ENCODE peak calls at places on chromosomes 6 and 20, in seven cellular contexts. S is suprapubic skin, P is tibial nerve, H is A549, T is ovary, B is HepG2, F is stomach. A is an unnamed sample.

GRCh38 chr6:135073217-135073616 is 18.6 kb upstream of the HBS1L start:
- DNase-seq in H (no peak), B (no peak), S (no peak), T (no peak), P (no peak), F (no peak), A (no peak)

GRCh38 chr6:158812611-158813010 is 6.6 kb downstream of the EZR start:
- DNase-seq in P (no peak), T (no peak), F (peak), S (no peak), B (no peak), H (no peak), A (no peak)

GRCh38 chr6:146829792-146830565 is 231.2 kb downstream of the ADGB start:
- DNase-seq in F (no peak), P (no peak), H (no peak), T (no peak), S (no peak), B (no peak), A (no peak)

GRCh38 chr6:33279257-33279695 is 2.4 kb downstream of the B3GALT4 start:
- DNase-seq in S (no peak), T (no peak), P (no peak), H (no peak), B (no peak), F (no peak), A (no peak)

GRCh38 chr6:115570326-115570725 is 490.4 kb downstream of the FRK start:
- DNase-seq in T (no peak), S (no peak), B (no peak), F (no peak), H (no peak), P (no peak), A (no peak)

GRCh38 chr6:75279418-75279817 is 5.2 kb downstream of the TMEM30A start:
- DNase-seq in B (no peak), H (no peak), T (no peak), P (no peak), F (no peak), S (no peak), A (no peak)

GRCh38 chr20:10971096-10971495 is 297.3 kb upstream of the JAG1 start:
- DNase-seq in T (no peak), P (no peak), F (no peak), S (no peak), H (no peak), B (no peak), A (no peak)

GRCh38 chr6:158011478-158011920 is 29.8 kb downstream of the SYNJ2 start:
- DNase-seq in F (no peak), P (no peak), H (no peak), T (no peak), S (no peak), B (peak), A (no peak)

GRCh38 chr20:19071902-19072498 is 140.4 kb upstream of the SLC24A3 start:
- DNase-seq in S (no peak), B (no peak), P (no peak), H (no peak), T (no peak), F (no peak), A (no peak)

GRCh38 chr6:105164418-105164817 is 15.4 kb downstream of the POPDC3 start:
- DNase-seq in B (no peak), T (no peak), S (no peak), H (no peak), P (no peak), F (no peak), A (no peak)

GRCh38 chr20:37333848-37334318 is 12.1 kb upstream of the SRC start:
- DNase-seq in F (no peak), S (no peak), H (no peak), T (no peak), P (no peak), B (peak), A (no peak)

GRCh38 chr20:1281279-1282057 is 15.4 kb downstream of the SNPH start:
- DNase-seq in B (no peak), S (peak), P (no peak), F (peak), T (no peak), H (no peak), A (no peak)

GRCh38 chr6:136524936-136525413 is 25.2 kb downstream of the MAP7 start:
- DNase-seq in H (no peak), S (no peak), P (no peak), T (no peak), B (no peak), F (no peak), A (no peak)

GRCh38 chr6:135812085-135812526 is 39.4 kb upstream of the PDE7B start:
- DNase-seq in T (no peak), B (no peak), S (no peak), F (no peak), P (peak), H (peak), A (no peak)

GRCh38 chr20:50574108-50574507 is 63.9 kb downstream of the PTPN1 start:
- DNase-seq in B (no peak), S (no peak), F (no peak), P (no peak), T (no peak), H (no peak), A (no peak)

GRCh38 chr6:6315660-6316059 is 4.8 kb downstream of the F13A1 start:
- DNase-seq in H (peak), T (no peak), S (no peak), B (peak), F (peak), P (peak), A (peak)

GRCh38 chr6:13212538-13212937 is 115.8 kb downstream of the TBC1D7 start:
- DNase-seq in T (no peak), S (no peak), F (no peak), P (no peak), H (no peak), B (no peak), A (no peak)

GRCh38 chr20:53611449-53611894 is 17.8 kb upstream of the ZNF217 start:
- DNase-seq in B (no peak), H (peak), P (no peak), F (peak), S (peak), T (peak), A (peak)

GRCh38 chr6:36586606-36587005 is 7.6 kb upstream of the SRSF3 start:
- DNase-seq in H (no peak), B (no peak), T (no peak), F (no peak), S (no peak), P (no peak), A (no peak)

GRCh38 chr6:16712931-16713484 is 48.3 kb downstream of the ATXN1 start:
- DNase-seq in T (no peak), H (no peak), B (no peak), P (peak), S (peak), F (no peak), A (peak)

GRCh38 chr6:41958022-41958856 is 16.6 kb upstream of the CCND3 start:
- DNase-seq in P (no peak), T (no peak), F (no peak), S (no peak), H (no peak), B (no peak), A (no peak)

GRCh38 chr6:19311786-19312185 is 525.4 kb upstream of the ID4 start:
- DNase-seq in B (no peak), F (no peak), S (no peak), H (no peak), T (no peak), P (no peak), A (no peak)

GRCh38 chr6:170434821-170435155 is 118.3 kb downstream of the PSMB1 start:
- DNase-seq in H (no peak), B (no peak), P (no peak), F (no peak), S (no peak), T (no peak), A (no peak)

GRCh38 chr6:156779206-156780116 is 2.3 kb downstream of the ARID1B start:
- DNase-seq in B (peak), T (peak), P (peak), H (no peak), S (peak), F (peak), A (peak)

GRCh38 chr6:30155522-30156261 is 5.3 kb downstream of the TRIM10 start:
- DNase-seq in F (no peak), T (no peak), B (no peak), S (no peak), P (no peak), H (no peak), A (no peak)

GRCh38 chr6:53353624-53354023 is 4.9 kb upstream of the ELOVL5 start:
- DNase-seq in S (no peak), T (no peak), P (no peak), H (no peak), B (no peak), F (no peak), A (no peak)

GRCh38 chr6:54095740-54096139 is 15.5 kb upstream of the MLIP start:
- DNase-seq in P (no peak), F (no peak), S (no peak), B (no peak), H (no peak), T (no peak), A (no peak)

GRCh38 chr6:71544906-71545305 is 256.3 kb downstream of the OGFRL1 start:
- DNase-seq in B (no peak), S (no peak), H (no peak), T (no peak), P (no peak), F (no peak), A (no peak)
- TF ChIP-seq EP300 in B (no peak), S (no peak), H (no peak), T (no peak), P (no peak), F (no peak), A (no peak)

GRCh38 chr6:11432713-11433450 is 104.7 kb upstream of the TMEM170B start:
- DNase-seq in T (no peak), P (no peak), S (no peak), F (no peak), B (no peak), H (peak), A (no peak)
- TF ChIP-seq EP300 in T (no peak), P (no peak), S (no peak), F (no peak), B (no peak), H (peak), A (no peak)

DNA sequence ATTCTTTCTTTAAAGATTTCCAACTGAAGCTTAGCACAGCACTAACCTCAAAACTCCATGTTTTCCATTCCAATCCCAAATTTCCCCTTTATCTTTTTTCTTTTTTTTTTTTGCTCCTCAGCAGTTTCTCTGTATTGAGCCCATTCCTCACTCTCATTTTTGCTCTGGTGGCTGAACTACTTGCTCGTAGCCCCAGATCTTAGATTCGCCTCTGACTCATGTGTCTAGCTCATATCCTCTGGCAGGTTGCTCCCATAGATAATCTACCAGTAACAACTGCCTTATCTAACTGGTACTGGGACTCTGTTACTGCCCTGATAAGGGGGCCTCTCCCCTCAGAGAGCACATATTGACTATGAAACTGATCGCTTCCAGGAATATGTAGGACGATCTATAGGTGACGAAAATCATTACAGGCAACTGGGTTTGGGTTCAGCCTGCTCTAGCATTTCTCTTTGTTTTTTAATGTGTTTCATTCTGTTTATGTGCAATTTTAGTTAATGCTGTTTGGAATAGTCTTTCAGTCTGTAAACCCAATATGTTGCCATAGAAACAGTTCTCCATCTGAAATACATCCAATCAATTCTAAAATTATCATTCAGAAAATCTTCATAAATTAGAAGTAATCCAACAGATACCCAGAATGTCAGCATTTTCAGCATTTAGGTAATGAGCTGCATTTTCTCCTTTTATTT is 34.6 kb upstream of the COL9A1 start:
- DNase-seq in S (no peak), P (no peak), F (no peak), T (no peak), B (no peak), H (no peak), A (no peak)
- TF ChIP-seq EP300 in S (no peak), P (no peak), F (no peak), T (no peak), B (no peak), H (no peak), A (no peak)

GRCh38 chr6:117677553-117678131 is 2.4 kb downstream of the NUS1 start:
- DNase-seq in T (no peak), H (no peak), B (no peak), F (no peak), S (no peak), P (no peak), A (no peak)

GRCh38 chr6:117676577-117677218 is 1.4 kb downstream of the NUS1 start:
- DNase-seq in H (no peak), F (no peak), P (no peak), S (no peak), B (no peak), T (no peak), A (no peak)

GRCh38 chr6:117674503-117674902 is 766 bp upstream of the NUS1 start:
- DNase-seq in H (no peak), F (no peak), P (no peak), B (no peak), S (no peak), T (no peak), A (no peak)

DNA sequence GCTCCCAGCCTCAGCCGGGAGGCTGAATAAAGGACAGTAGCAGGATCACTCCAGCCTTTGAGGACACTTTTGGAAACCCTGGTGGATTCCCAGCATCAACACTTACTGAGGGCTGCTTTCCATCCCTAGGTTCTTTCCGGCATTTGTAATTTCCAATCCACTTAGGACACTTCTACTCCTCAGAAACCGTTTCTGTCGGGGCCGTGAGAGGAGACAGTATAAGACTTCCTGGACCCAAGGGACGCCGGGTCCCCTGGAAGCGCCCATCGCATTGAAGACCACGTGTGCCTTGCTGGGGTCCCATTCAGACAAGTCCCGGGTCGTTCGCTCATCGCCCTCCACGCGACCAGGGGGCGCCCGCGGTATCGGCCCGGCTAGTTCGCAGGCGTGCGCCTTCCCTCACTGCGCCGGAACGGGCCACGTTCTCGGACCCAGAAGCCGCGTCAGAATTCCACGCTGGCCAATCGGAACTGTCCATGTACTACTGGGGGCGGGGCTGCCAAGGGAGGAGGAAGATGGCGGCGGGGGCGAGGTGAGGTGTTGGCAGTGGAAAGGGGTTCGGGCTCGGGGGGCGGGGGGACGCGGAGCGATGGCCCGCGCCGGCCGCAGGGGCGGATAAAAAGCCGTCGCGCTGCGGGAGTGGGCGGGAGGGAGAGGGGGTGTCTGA is at the start of gene NUS1:
- DNase-seq in H (peak), P (peak), T (peak), S (peak), F (peak), B (peak), A (peak)
- TF ChIP-seq EP300 in H (no peak), P (no peak), T (no peak), S (no peak), F (no peak), B (peak), A (no peak)

DNA sequence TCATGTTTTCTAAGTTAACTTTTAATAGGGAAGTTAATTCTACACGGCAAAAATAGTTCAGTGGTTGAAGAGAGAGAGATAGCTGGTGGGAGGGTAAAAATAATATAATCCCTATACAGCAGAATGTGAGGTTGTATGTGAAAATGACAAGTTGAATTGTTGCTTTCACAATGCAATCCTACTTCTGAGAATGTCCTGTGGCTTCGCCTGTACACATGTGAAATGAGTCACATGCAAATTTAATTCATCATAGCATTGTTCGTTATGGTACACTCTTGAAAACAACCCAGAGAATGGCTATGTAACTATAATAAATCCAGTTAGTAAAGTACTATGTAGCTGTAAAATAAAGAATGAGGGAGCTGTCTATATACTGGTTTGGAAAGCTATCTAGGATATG is 46.1 kb upstream of the HINT3 start:
- DNase-seq in F (no peak), P (no peak), H (no peak), B (no peak), S (no peak), T (no peak), A (no peak)
- TF ChIP-seq EP300 in F (no peak), P (no peak), H (no peak), B (no peak), S (no peak), T (no peak), A (no peak)

DNA sequence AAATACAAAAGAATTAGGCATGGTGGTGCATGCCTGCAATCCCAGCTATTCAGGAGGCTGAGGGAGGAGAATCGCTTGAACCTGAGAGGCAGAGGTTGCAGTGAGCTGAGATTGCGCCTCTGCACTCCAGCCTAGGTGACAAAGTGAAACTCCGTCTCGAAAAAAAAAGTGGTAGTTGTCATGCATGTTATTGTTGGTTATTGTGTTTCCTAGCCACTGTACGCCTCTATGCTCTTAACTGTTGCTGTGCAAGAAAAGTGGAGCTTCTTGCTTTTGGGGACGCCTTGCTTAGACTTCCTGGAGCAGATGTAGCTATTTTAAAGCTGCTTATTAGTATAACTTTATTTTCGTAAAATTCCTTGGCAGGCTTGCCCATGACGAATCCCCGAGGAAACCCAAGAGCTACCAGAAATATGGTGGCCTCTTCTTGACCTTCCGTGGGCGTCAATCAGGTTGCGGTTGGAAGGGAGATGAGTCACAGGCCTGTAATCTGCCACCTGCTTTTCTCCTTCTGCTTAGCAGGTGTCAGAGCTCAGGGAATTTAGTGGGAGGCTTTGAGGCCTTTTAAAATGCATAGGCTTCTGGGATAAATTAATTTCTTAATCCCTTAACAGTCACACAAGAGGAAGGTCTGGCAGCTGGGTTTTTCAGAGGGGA is 17.3 kb downstream of the GABRR2 start:
- DNase-seq in T (peak), H (peak), S (no peak), P (peak), B (peak), F (peak), A (peak)
- TF ChIP-seq EP300 in T (no peak), H (no peak), S (no peak), P (no peak), B (no peak), F (no peak), A (no peak)

A was measured in transverse colon.